ENCODE peak calls at places on chromosomes 16 and 17, in four cellular contexts. One of them, this sample, is unnamed.
A peak's percentile ranks its signal among the peaks of the same experiment; 100 is the strongest.

GRCh38 chr17:4040784-4041183 is 76.5 kb upstream of the ATP2A3 start:
- DNase-seq in astrocyte of the spinal cord: no peak
- DNase-seq in right atrium auricular region: no peak
- DNase-seq in nephron progenitor cell: no peak
- DNase-seq in this sample: no peak

GRCh38 chr16:68086860-68087268 is 1.7 kb downstream of the NFATC3 start:
- DNase-seq in nephron progenitor cell: no peak
- DNase-seq in right atrium auricular region: no peak
- DNase-seq in astrocyte of the spinal cord: peak; percentile 22
- DNase-seq in this sample: no peak

GRCh38 chr17:31787857-31788570 is 71.0 kb downstream of the COPRS start:
- DNase-seq in astrocyte of the spinal cord: peak; percentile 76
- DNase-seq in nephron progenitor cell: no peak
- DNase-seq in right atrium auricular region: no peak
- DNase-seq in this sample: no peak

GRCh38 chr17:45780921-45781320 is 3.2 kb upstream of the CRHR1 start:
- DNase-seq in right atrium auricular region: no peak
- DNase-seq in nephron progenitor cell: no peak
- DNase-seq in astrocyte of the spinal cord: no peak
- DNase-seq in this sample: no peak

GRCh38 chr17:7133424-7133823 is 18.8 kb upstream of the ASGR2 start:
- DNase-seq in right atrium auricular region: no peak
- DNase-seq in nephron progenitor cell: peak; percentile 35
- DNase-seq in astrocyte of the spinal cord: no peak
- DNase-seq in this sample: peak; percentile 43

GRCh38 chr17:18187816-18188761 is 4.5 kb downstream of the ALKBH5 start:
- DNase-seq in nephron progenitor cell: no peak
- DNase-seq in right atrium auricular region: no peak
- DNase-seq in astrocyte of the spinal cord: peak; percentile 31
- DNase-seq in this sample: no peak

GRCh38 chr16:57616241-57616640 is 12.2 kb upstream of the ADGRG1 start:
- DNase-seq in right atrium auricular region: no peak
- DNase-seq in astrocyte of the spinal cord: no peak
- DNase-seq in nephron progenitor cell: no peak
- DNase-seq in this sample: no peak

GRCh38 chr17:67050476-67051154 is 6.3 kb downstream of the CACNG1 start:
- DNase-seq in astrocyte of the spinal cord: no peak
- DNase-seq in nephron progenitor cell: no peak
- DNase-seq in right atrium auricular region: no peak
- DNase-seq in this sample: no peak

GRCh38 chr17:63138713-63139112 is 172.7 kb downstream of the TANC2 start:
- DNase-seq in nephron progenitor cell: no peak
- DNase-seq in right atrium auricular region: no peak
- DNase-seq in astrocyte of the spinal cord: peak; percentile 16
- DNase-seq in this sample: no peak

GRCh38 chr16:81480856-81481821 is 36.5 kb downstream of the CMIP start:
- DNase-seq in right atrium auricular region: no peak
- DNase-seq in nephron progenitor cell: no peak
- DNase-seq in astrocyte of the spinal cord: peak; percentile 18
- DNase-seq in this sample: no peak

GRCh38 chr17:79027925-79028491 is 4.0 kb downstream of the C1QTNF1 start:
- DNase-seq in astrocyte of the spinal cord: no peak
- DNase-seq in nephron progenitor cell: no peak
- DNase-seq in right atrium auricular region: no peak
- DNase-seq in this sample: no peak

GRCh38 chr16:87324411-87325275 is 7.5 kb upstream of the C16orf95 start:
- DNase-seq in astrocyte of the spinal cord: no peak
- DNase-seq in nephron progenitor cell: peak; percentile 73
- DNase-seq in right atrium auricular region: no peak
- DNase-seq in this sample: peak; percentile 55

GRCh38 chr16:65315004-65315398 is 193.1 kb upstream of the CDH11 start:
- DNase-seq in nephron progenitor cell: no peak
- DNase-seq in astrocyte of the spinal cord: peak; percentile 10
- DNase-seq in right atrium auricular region: peak; percentile 78
- DNase-seq in this sample: no peak

GRCh38 chr16:88334517-88335149 is 48.1 kb upstream of the ZNF469 start:
- DNase-seq in right atrium auricular region: no peak
- DNase-seq in astrocyte of the spinal cord: no peak
- DNase-seq in nephron progenitor cell: no peak
- DNase-seq in this sample: no peak

GRCh38 chr16:27751676-27752075 is 201.7 kb downstream of the KATNIP start:
- DNase-seq in right atrium auricular region: no peak
- DNase-seq in nephron progenitor cell: no peak
- DNase-seq in astrocyte of the spinal cord: no peak
- DNase-seq in this sample: no peak

GRCh38 chr17:42759982-42760651 is 910 bp upstream of the RAMP2 start:
- DNase-seq in right atrium auricular region: no peak
- DNase-seq in nephron progenitor cell: no peak
- DNase-seq in astrocyte of the spinal cord: no peak
- DNase-seq in this sample: no peak

GRCh38 chr16:89897204-89897603 is 21.5 kb upstream of the MC1R start:
- DNase-seq in right atrium auricular region: no peak
- DNase-seq in nephron progenitor cell: no peak
- DNase-seq in astrocyte of the spinal cord: no peak
- DNase-seq in this sample: no peak
- TF ChIP-seq CTCF in right atrium auricular region: no peak
- TF ChIP-seq CTCF in nephron progenitor cell: no peak
- TF ChIP-seq CTCF in astrocyte of the spinal cord: no peak
- TF ChIP-seq CTCF in this sample: no peak

GRCh38 chr17:17151055-17151454 is 55.1 kb downstream of the PLD6 start:
- DNase-seq in astrocyte of the spinal cord: peak; percentile 86
- DNase-seq in right atrium auricular region: no peak
- DNase-seq in nephron progenitor cell: no peak
- DNase-seq in this sample: no peak
- TF ChIP-seq CTCF in astrocyte of the spinal cord: no peak
- TF ChIP-seq CTCF in right atrium auricular region: no peak
- TF ChIP-seq CTCF in nephron progenitor cell: no peak
- TF ChIP-seq CTCF in this sample: no peak

GRCh38 chr17:75517277-75517865 is 1.0 kb downstream of the TSEN54 start:
- DNase-seq in nephron progenitor cell: no peak
- DNase-seq in astrocyte of the spinal cord: no peak
- DNase-seq in right atrium auricular region: no peak
- DNase-seq in this sample: no peak
- TF ChIP-seq CTCF in nephron progenitor cell: no peak
- TF ChIP-seq CTCF in astrocyte of the spinal cord: no peak
- TF ChIP-seq CTCF in right atrium auricular region: no peak
- TF ChIP-seq CTCF in this sample: no peak

GRCh38 chr16:72837846-72838661 is 209.9 kb downstream of the ZFHX3 start:
- DNase-seq in nephron progenitor cell: no peak
- DNase-seq in astrocyte of the spinal cord: peak; percentile 56
- DNase-seq in right atrium auricular region: no peak
- DNase-seq in this sample: no peak
- TF ChIP-seq CTCF in nephron progenitor cell: no peak
- TF ChIP-seq CTCF in astrocyte of the spinal cord: no peak
- TF ChIP-seq CTCF in right atrium auricular region: no peak
- TF ChIP-seq CTCF in this sample: peak; percentile 34

DNA sequence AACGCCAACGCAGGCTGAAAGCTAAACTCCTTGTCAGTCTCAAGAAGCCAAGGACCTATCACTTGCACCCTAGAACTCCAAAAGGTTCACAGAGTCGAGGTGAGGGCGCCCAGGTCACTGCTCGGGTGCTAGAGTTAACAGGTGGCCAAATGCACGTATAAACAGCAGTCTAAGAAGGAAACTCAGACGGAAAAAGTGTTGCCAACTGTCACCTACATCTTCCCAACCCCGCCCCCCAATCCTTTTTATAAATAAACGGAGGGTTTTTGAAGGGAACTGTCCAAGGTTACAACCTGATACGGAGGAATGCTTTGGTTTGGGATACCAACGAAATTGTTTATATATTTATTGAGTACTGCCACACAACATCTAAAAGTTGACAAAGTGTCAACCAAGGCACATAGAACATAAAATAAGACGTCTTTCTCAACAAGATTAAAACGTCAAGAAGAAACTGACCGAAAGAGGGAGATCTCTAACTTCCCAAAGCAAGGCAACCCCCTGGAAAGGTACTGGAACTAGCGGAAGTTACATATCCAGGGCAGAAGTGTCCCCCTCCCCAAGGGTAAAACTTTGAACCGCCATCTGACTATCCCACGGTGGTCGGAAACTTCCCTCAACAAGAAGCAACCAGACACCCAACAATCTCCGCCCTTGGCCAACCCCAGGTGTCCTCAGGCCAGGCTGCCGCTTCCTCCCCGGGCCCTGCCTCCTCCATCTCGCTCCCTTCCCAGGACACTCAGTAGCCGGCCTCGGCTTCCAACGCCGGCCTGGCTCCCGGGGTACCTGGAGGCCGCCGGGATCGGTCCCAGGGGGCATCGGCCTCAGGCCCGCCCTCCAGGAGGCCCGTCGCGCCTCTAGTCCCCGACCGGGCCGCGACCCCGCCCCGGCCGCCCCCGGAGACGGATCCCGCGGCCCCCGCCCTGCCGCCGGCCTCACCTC is 982 bp downstream of the SPAG9 start:
- DNase-seq in right atrium auricular region: peak; percentile 63
- DNase-seq in nephron progenitor cell: peak; percentile 57
- DNase-seq in astrocyte of the spinal cord: peak; percentile 50
- DNase-seq in this sample: peak; percentile 29
- TF ChIP-seq CTCF in right atrium auricular region: no peak
- TF ChIP-seq CTCF in nephron progenitor cell: no peak
- TF ChIP-seq CTCF in astrocyte of the spinal cord: peak; percentile 28
- TF ChIP-seq CTCF in this sample: no peak

DNA sequence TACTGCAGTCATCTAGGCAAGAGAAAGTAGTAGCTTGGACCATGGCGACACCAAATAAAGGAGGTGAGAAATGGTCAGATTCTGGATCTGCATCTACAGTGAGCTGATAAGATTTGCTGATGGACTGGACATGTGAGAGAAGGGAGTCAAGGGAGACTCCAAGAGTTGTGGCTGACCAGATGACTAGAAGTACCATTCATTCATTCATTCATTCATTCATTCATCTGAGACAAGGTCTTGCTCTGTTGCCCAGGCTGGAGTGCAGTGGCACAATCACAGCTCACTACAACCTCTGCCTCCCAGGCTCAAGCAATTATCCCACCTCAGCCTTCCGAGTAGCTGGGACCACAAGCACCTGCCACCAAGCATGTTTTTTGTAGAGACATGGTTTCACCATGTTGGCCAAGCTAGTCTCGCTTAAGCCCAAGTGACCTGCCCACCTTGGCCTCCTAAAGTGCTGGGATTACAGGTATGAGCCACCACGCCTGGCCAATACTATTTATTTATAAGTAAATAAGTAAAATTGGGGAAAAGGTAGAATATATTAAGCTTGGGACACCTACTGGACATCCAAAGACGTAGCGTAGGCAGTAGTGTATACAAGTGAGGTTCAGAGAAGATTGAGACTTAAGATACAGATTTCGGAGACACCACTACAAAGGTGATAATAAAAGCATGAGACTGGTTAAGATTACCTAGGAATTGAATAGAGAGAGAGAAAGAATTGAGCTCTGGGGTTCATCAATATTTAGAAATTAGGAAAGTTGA is 15.7 kb upstream of the RNF43 start:
- DNase-seq in right atrium auricular region: no peak
- DNase-seq in astrocyte of the spinal cord: no peak
- DNase-seq in nephron progenitor cell: no peak
- DNase-seq in this sample: no peak
- TF ChIP-seq CTCF in right atrium auricular region: no peak
- TF ChIP-seq CTCF in astrocyte of the spinal cord: peak; percentile 2
- TF ChIP-seq CTCF in nephron progenitor cell: no peak
- TF ChIP-seq CTCF in this sample: peak; percentile 30

DNA sequence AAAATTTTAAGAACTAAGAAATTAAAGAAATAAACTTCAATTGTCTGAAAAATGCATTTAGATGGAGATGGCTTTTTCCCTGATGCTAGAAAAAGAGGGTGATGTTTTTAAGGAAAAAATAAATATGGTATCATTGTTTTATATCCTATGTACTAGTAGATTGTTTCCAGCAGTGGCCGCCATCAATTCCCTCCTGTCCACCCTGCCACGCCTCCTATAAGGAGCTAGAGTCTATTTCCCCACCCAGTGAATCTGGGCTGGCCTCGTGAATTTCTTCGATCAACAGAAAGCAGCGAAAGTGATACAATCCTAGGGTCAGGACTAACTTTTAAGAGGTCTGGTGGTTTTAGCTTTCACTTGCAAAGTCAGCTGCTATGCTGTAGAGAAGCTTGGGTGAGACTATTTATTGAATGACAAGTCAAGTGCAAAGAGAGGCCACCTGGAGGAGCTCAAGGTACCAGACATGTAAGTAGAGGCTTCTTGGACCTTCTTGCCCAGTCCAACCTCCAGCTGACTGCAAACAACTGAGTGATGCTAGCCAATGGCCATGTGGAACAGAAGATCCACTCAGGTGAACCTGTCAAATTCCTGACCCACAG is 80.9 kb upstream of the MTMR4 start:
- DNase-seq in astrocyte of the spinal cord: no peak
- DNase-seq in right atrium auricular region: no peak
- DNase-seq in nephron progenitor cell: no peak
- DNase-seq in this sample: no peak
- TF ChIP-seq CTCF in astrocyte of the spinal cord: no peak
- TF ChIP-seq CTCF in right atrium auricular region: no peak
- TF ChIP-seq CTCF in nephron progenitor cell: no peak
- TF ChIP-seq CTCF in this sample: no peak

DNA sequence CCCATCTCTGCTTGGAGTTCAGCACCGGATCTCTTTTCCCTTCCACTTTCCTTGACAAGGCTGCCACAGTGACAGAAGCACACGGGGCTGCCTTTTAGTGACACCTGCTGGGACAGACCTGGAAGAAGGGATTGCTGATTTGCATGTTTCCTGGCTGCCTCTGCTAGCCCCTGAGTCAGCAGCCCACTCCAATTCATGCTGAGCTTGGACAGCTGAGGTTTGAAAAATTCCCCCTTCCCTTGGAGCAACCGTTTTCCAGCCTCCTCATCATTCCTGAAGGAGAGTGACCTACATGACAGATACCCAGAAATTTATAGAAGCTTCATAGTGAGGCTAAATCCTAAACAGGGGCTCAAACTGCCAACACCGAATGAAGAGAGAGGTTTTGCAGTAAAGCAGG is 18.8 kb upstream of the RBL2 start:
- DNase-seq in right atrium auricular region: no peak
- DNase-seq in nephron progenitor cell: no peak
- DNase-seq in astrocyte of the spinal cord: no peak
- DNase-seq in this sample: no peak
- TF ChIP-seq CTCF in right atrium auricular region: no peak
- TF ChIP-seq CTCF in nephron progenitor cell: no peak
- TF ChIP-seq CTCF in astrocyte of the spinal cord: no peak
- TF ChIP-seq CTCF in this sample: no peak

This sample was measured in neural crest cell.